ENCODE peak calls at places on chromosomes 11 and 22, in five cellular contexts. K is CD4-positive, alpha-beta T cell; B is HAP-1; T is AG10803; W is thoracic aorta. V is an unnamed sample.
A peak's percentile ranks its signal among the peaks of the same experiment; 100 is the strongest.

GRCh38 chr11:26569646-26570045 is 2.4 kb downstream of the MUC15 start:
- DNase-seq in K (no peak), B (no peak), T (no peak), W (no peak), V (no peak)

GRCh38 chr22:37431811-37432707 is 4.8 kb upstream of the ELFN2 start:
- DNase-seq in K (no peak), B (peak; percentile 77), T (peak; percentile 99), W (no peak), V (peak; percentile 84)

GRCh38 chr11:91308069-91308468 is 916.5 kb upstream of the FAT3 start:
- DNase-seq in K (no peak), B (no peak), T (no peak), W (no peak), V (no peak)

GRCh38 chr11:69659591-69659990 is 15.6 kb downstream of the LTO1 start:
- DNase-seq in K (no peak), B (no peak), T (no peak), W (no peak), V (no peak)

GRCh38 chr11:44445500-44446340 is 119.7 kb upstream of the CD82 start:
- DNase-seq in K (no peak), B (no peak), T (no peak), W (no peak), V (no peak)

GRCh38 chr22:50530857-50531545 is 1.2 kb upstream of the TYMP start:
- DNase-seq in K (peak; percentile 82), B (peak; percentile 91), T (peak; percentile 82), W (no peak), V (no peak)

GRCh38 chr22:18068381-18068988 is 9.3 kb upstream of the PEX26 start:
- DNase-seq in K (no peak), B (no peak), T (peak; percentile 81), W (no peak), V (no peak)

GRCh38 chr11:63871962-63872832 is 33.3 kb downstream of the MARK2 start:
- DNase-seq in K (peak; percentile 15), B (peak; percentile 76), T (peak; percentile 97), W (peak; percentile 72), V (peak; percentile 87)

GRCh38 chr11:30488304-30488998 is 97.7 kb downstream of the MPPED2 start:
- DNase-seq in K (no peak), B (peak; percentile 61), T (peak; percentile 6), W (no peak), V (no peak)

GRCh38 chr11:46383974-46384701 is 2.7 kb downstream of the MDK start:
- DNase-seq in K (no peak), B (peak; percentile 14), T (no peak), W (no peak), V (no peak)

GRCh38 chr11:121236115-121237001 is 56.2 kb upstream of the SC5D start:
- DNase-seq in K (no peak), B (peak; percentile 66), T (peak; percentile 53), W (no peak), V (no peak)

GRCh38 chr22:41217553-41218157 is 12.5 kb downstream of the L3MBTL2 start:
- DNase-seq in K (peak; percentile 29), B (peak; percentile 26), T (peak; percentile 87), W (no peak), V (no peak)

GRCh38 chr22:49272546-49273125 is 555.0 kb downstream of the BRD1 start:
- DNase-seq in K (no peak), B (no peak), T (no peak), W (no peak), V (no peak)

GRCh38 chr11:125871391-125872137 is 15.9 kb upstream of the HYLS1 start:
- DNase-seq in K (no peak), B (peak; percentile 76), T (peak; percentile 29), W (no peak), V (peak; percentile 22)

GRCh38 chr11:61552108-61552635 is 28.7 kb downstream of the SYT7 start:
- DNase-seq in K (no peak), B (no peak), T (no peak), W (no peak), V (no peak)

GRCh38 chr11:36292311-36292722 is 3.1 kb upstream of the COMMD9 start:
- DNase-seq in K (no peak), B (no peak), T (peak; percentile 50), W (no peak), V (no peak)

GRCh38 chr11:59266491-59266890 is 53.8 kb upstream of the MPEG1 start:
- DNase-seq in K (no peak), B (no peak), T (no peak), W (no peak), V (no peak)

GRCh38 chr11:118415739-118416068 is 14.3 kb downstream of the ATP5MG start:
- DNase-seq in K (no peak), B (peak; percentile 46), T (peak; percentile 97), W (no peak), V (peak; percentile 71)

GRCh38 chr11:58739725-58740430 is 8.1 kb upstream of the GLYAT start:
- DNase-seq in K (no peak), B (no peak), T (peak; percentile 63), W (no peak), V (no peak)

GRCh38 chr22:31160328-31160978 is 471 bp downstream of the RNF185 start:
- DNase-seq in K (no peak), B (peak; percentile 25), T (peak; percentile 17), W (no peak), V (peak; percentile 29)

GRCh38 chr22:45418770-45419138 is 5.3 kb downstream of the RIBC2 start:
- DNase-seq in K (no peak), B (no peak), T (no peak), W (no peak), V (no peak)

GRCh38 chr11:66020618-66021357 is 5.5 kb downstream of the CATSPER1 start:
- DNase-seq in K (no peak), B (no peak), T (peak; percentile 80), W (no peak), V (peak; percentile 94)

GRCh38 chr22:46229701-46230100 is 20.4 kb downstream of the CDPF1 start:
- DNase-seq in K (no peak), B (no peak), T (peak; percentile 67), W (no peak), V (no peak)

GRCh38 chr11:16958833-16959232 is 55.4 kb downstream of the PLEKHA7 start:
- DNase-seq in K (no peak), B (no peak), T (no peak), W (no peak), V (no peak)

GRCh38 chr11:69339041-69339733 is 45.2 kb downstream of the MYEOV start:
- DNase-seq in K (no peak), B (no peak), T (no peak), W (no peak), V (no peak)

V was measured in HTR-8/SVneo.